ENCODE peak calls at places on chromosomes 4 and X, in seven cellular contexts. V, N, M, C, F, Q and L are unnamed samples.
A peak's percentile ranks its signal among the peaks of the same experiment; 100 is the strongest.

GRCh38 chr4:41361831-41362646 is 105.3 kb downstream of the UCHL1 start:
- DNase-seq in V (no peak), N (no peak), M (no peak), C (no peak), F (no peak), Q (no peak), L (no peak)

GRCh38 chrX:115018040-115018647 is 728 bp upstream of the IL13RA2 start:
- DNase-seq in V (no peak), N (peak; percentile 8), M (no peak), C (no peak), F (no peak), Q (peak; percentile 27), L (no peak)

GRCh38 chrX:150198776-150199175 is 164.3 kb upstream of the MAMLD1 start:
- DNase-seq in V (peak; percentile 25), N (no peak), M (no peak), C (no peak), F (no peak), Q (peak; percentile 22), L (no peak)

GRCh38 chrX:102966701-102967100 is 29.6 kb downstream of the RAB40AL start:
- DNase-seq in V (no peak), N (no peak), M (no peak), C (no peak), F (no peak), Q (peak; percentile 18), L (no peak)

GRCh38 chr4:72505314-72505744 is 63.7 kb downstream of the ADAMTS3 start:
- DNase-seq in V (peak; percentile 66), N (peak; percentile 30), M (no peak), C (peak; percentile 82), F (peak; percentile 44), Q (peak; percentile 69), L (peak; percentile 16)

GRCh38 chr4:155208258-155209054 is at the start of gene NPY2R:
- DNase-seq in V (no peak), N (peak; percentile 74), M (peak; percentile 7), C (no peak), F (no peak), Q (peak; percentile 7), L (peak; percentile 70)

GRCh38 chr4:7204656-7205387 is 12.5 kb downstream of the SORCS2 start:
- DNase-seq in V (no peak), N (no peak), M (no peak), C (no peak), F (no peak), Q (no peak), L (no peak)

GRCh38 chrX:38939067-38939466 is 137.8 kb downstream of the MID1IP1 start:
- DNase-seq in V (peak; percentile 57), N (no peak), M (no peak), C (peak; percentile 74), F (no peak), Q (peak; percentile 96), L (no peak)

GRCh38 chr4:102438873-102439614 is 62.1 kb upstream of the NFKB1 start:
- DNase-seq in V (peak; percentile 95), N (no peak), M (no peak), C (peak; percentile 96), F (peak; percentile 91), Q (peak; percentile 97), L (no peak)

GRCh38 chr4:175412161-175412560 is 399.9 kb downstream of the GPM6A start:
- DNase-seq in V (peak; percentile 86), N (no peak), M (no peak), C (no peak), F (no peak), Q (peak; percentile 91), L (no peak)

DNA sequence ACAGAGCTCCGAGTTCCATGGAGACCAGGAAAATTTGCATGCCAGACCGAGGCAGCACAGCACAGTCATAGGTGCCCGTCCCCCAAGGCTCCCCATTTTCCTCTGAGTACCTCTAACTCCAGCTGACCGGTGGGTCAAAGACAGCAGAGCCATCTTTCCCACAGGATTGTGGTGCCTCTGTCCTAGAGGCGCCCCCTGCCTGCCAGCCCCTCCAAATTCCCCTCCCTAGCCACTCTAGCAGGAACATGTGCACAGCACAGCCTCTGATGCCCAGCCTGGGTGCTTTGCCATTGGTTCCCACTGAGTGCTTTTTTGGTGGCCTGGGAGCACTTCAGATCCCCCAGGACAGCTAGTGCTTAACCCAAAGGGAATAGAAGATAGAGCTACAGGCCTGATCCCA is 368.5 kb upstream of the PABPC5 start:
- DNase-seq in V (no peak), N (no peak), M (no peak), C (no peak), F (no peak), Q (no peak), L (no peak)
- TF ChIP-seq CTCF in V (no peak), N (no peak), M (no peak), C (no peak), F (no peak), Q (no peak), L (no peak)

GRCh38 chr4:96035727-96036126 is 195.8 kb downstream of the PDHA2 start:
- DNase-seq in V (no peak), N (no peak), M (no peak), C (peak; percentile 60), F (no peak), Q (peak; percentile 19), L (peak; percentile 11)
- TF ChIP-seq CTCF in V (no peak), N (peak; percentile 46), M (no peak), C (peak; percentile 48), F (no peak), Q (peak; percentile 21), L (peak; percentile 58)

DNA sequence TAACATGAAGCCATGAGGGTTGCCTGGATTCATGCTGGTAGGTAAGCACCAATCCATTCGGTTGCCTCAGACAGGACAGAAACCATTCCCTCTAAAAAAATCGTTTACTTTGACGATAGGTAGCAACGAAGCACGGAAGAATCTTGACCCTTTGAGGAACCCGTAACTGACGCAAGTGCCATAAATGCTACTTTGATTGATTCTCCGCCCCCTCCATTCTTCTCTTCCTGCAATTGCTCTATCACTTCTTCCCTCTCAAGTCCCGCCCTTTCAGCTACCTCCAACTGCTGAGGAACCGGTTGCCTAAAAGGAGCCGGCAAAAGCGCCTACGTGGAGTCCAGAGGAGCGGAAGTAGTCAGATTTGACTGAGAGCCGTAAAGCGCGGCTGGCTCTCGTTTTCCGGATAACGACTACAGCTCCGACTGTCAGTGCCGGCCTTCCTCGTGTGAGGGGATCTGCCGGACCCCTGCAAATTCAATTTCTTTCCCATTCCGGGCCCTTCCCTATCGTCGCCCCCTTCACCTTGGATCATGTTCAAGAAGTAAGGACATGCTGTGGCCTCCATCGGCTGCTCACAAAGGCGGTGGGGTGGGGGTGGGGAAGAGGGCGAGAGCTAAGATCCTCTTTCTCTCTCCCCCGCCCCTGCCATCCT is at the start of gene MCTS1:
- DNase-seq in V (peak; percentile 95), N (peak; percentile 67), M (peak; percentile 76), C (peak; percentile 97), F (peak; percentile 87), Q (peak; percentile 96), L (peak; percentile 62)
- TF ChIP-seq CTCF in V (no peak), N (no peak), M (no peak), C (no peak), F (no peak), Q (no peak), L (no peak)

GRCh38 chr4:121656269-121656641 is 40.5 kb downstream of the ANXA5 start:
- DNase-seq in V (peak; percentile 83), N (peak; percentile 44), M (peak; percentile 27), C (peak; percentile 84), F (peak; percentile 51), Q (peak; percentile 84), L (peak; percentile 51)
- TF ChIP-seq CTCF in V (peak; percentile 55), N (peak; percentile 14), M (no peak), C (peak; percentile 55), F (peak; percentile 47), Q (peak; percentile 52), L (peak; percentile 52)

GRCh38 chrX:4118666-4119530 is 405.4 kb upstream of the PRKX start:
- DNase-seq in V (no peak), N (no peak), M (no peak), C (no peak), F (no peak), Q (no peak), L (no peak)
- TF ChIP-seq CTCF in V (no peak), N (no peak), M (no peak), C (no peak), F (no peak), Q (no peak), L (no peak)

DNA sequence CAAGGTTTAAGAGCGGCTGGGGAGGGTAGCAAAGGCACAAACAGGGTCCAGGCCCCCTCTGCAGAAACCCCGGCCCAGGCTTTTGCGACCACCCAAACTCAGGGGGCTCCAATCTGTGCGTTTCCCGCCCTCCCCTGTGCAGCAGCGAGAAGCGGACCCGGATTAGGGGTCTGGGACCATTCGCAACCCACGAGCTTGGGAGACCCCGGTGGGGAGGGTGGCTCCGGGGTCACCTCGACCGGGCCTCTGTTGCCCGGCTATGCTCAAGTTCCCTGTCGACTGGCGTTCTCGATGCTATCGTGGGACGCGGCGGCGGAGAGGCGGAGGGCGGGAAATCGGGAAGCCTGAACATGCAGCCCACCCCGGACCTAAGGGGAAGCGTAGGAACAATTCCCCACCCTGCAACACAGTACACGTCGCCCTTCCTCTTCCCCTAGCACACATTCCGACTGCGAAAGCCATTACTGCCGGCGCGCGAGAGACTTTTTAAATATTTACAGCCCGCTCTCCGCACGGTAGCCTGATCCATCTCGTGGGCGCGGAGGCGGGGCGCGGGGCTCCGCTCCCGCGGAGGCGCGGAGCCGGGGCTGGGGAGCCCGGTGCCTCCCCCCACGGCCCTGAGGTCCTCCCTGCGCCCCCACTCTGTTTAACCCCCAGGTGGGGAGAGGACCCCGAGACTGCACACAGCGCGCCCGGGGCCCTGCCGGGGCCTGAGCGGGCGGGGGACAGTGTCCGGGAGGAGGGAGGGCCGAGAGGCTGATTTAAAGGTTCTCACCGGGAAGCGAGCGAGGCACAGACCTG is 48.1 kb upstream of the BCOR start:
- DNase-seq in V (no peak), N (no peak), M (no peak), C (no peak), F (no peak), Q (no peak), L (no peak)
- TF ChIP-seq CTCF in V (no peak), N (no peak), M (no peak), C (no peak), F (no peak), Q (no peak), L (no peak)

DNA sequence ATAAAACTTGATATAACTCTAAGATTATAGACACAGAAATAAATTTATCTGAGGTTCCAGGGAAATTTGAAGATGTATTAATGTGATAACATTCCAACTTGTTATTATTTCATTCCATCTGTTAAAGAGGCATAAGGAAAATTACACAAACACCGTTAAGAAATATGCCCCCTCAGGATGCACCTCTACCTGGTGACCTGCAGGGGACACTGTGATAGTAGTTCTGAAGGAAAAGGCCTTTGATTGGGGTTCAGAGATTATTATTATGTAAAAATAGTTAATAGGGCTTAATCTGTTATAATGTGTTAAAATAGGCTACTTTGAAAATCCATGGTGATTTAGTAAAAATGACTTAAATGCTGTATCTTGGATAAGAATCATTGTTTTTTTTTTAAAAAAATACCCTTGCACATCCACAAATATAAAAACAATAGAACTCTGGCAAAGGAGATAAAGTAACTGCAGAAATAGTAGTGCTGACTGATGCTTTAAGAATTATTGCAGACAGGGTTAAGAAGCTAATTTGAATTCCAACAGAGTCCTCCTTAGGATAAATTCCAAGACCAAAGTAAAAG is 6.1 kb upstream of the ABRAXAS1 start:
- DNase-seq in V (peak; percentile 26), N (no peak), M (no peak), C (peak; percentile 48), F (no peak), Q (peak; percentile 34), L (peak; percentile 21)
- TF ChIP-seq CTCF in V (peak; percentile 85), N (peak; percentile 97), M (no peak), C (peak; percentile 80), F (peak; percentile 80), Q (peak; percentile 91), L (peak; percentile 92)